ENCODE peak calls at places on chromosomes 11 and 22, in six cellular contexts. One of them, this sample, is unnamed.

GRCh38 chr11:13216019-13217006 is 61.3 kb upstream of the BMAL1 start:
- DNase-seq in HCT116: peak
- DNase-seq in K562: no peak
- DNase-seq in SK-N-SH: no peak
- DNase-seq in H1: no peak
- DNase-seq in HepG2: peak
- DNase-seq in this sample: peak

GRCh38 chr11:76621866-76622265 is 48.7 kb downstream of the LRRC32 start:
- DNase-seq in HCT116: no peak
- DNase-seq in K562: no peak
- DNase-seq in SK-N-SH: no peak
- DNase-seq in H1: no peak
- DNase-seq in HepG2: no peak
- DNase-seq in this sample: no peak

GRCh38 chr22:34866081-34866480 is 199.9 kb upstream of the ISX start:
- DNase-seq in HCT116: no peak
- DNase-seq in K562: no peak
- DNase-seq in SK-N-SH: no peak
- DNase-seq in H1: no peak
- DNase-seq in HepG2: no peak
- DNase-seq in this sample: no peak

GRCh38 chr22:46798366-46799057 is 36.1 kb downstream of the TBC1D22A start:
- DNase-seq in HCT116: peak
- DNase-seq in K562: peak
- DNase-seq in SK-N-SH: peak
- DNase-seq in H1: peak
- DNase-seq in HepG2: peak
- DNase-seq in this sample: peak

GRCh38 chr11:75338516-75339218 is 12.8 kb downstream of the ARRB1 start:
- DNase-seq in HCT116: no peak
- DNase-seq in K562: no peak
- DNase-seq in SK-N-SH: peak
- DNase-seq in H1: no peak
- DNase-seq in HepG2: no peak
- DNase-seq in this sample: peak

GRCh38 chr11:19460718-19461405 is 220.1 kb upstream of the E2F8 start:
- DNase-seq in HCT116: no peak
- DNase-seq in K562: no peak
- DNase-seq in SK-N-SH: peak
- DNase-seq in H1: no peak
- DNase-seq in HepG2: no peak
- DNase-seq in this sample: no peak

GRCh38 chr11:95732930-95733602 is 56.5 kb downstream of the FAM76B start:
- DNase-seq in HCT116: no peak
- DNase-seq in K562: peak
- DNase-seq in SK-N-SH: no peak
- DNase-seq in H1: no peak
- DNase-seq in HepG2: no peak
- DNase-seq in this sample: no peak

GRCh38 chr11:99117603-99118002 is 96.9 kb downstream of the CNTN5 start:
- DNase-seq in HCT116: no peak
- DNase-seq in K562: no peak
- DNase-seq in SK-N-SH: no peak
- DNase-seq in H1: no peak
- DNase-seq in HepG2: no peak
- DNase-seq in this sample: no peak

GRCh38 chr11:44268807-44269080 is 41.2 kb downstream of the ALX4 start:
- DNase-seq in HCT116: no peak
- DNase-seq in K562: no peak
- DNase-seq in SK-N-SH: no peak
- DNase-seq in H1: no peak
- DNase-seq in HepG2: no peak
- DNase-seq in this sample: no peak

GRCh38 chr11:85094795-85095194 is 532.3 kb downstream of the DLG2 start:
- DNase-seq in HCT116: no peak
- DNase-seq in K562: no peak
- DNase-seq in SK-N-SH: no peak
- DNase-seq in H1: no peak
- DNase-seq in HepG2: no peak
- DNase-seq in this sample: no peak

GRCh38 chr11:60334005-60334620 is 7.1 kb downstream of the MS4A6E start:
- DNase-seq in HCT116: peak
- DNase-seq in K562: peak
- DNase-seq in SK-N-SH: peak
- DNase-seq in H1: peak
- DNase-seq in HepG2: peak
- DNase-seq in this sample: peak

GRCh38 chr11:104764718-104765045 is 133.6 kb downstream of the CASP12 start:
- DNase-seq in HCT116: no peak
- DNase-seq in K562: no peak
- DNase-seq in SK-N-SH: no peak
- DNase-seq in H1: no peak
- DNase-seq in HepG2: no peak
- DNase-seq in this sample: peak

GRCh38 chr22:21579474-21579851 is 11.9 kb downstream of the UBE2L3 start:
- DNase-seq in HCT116: no peak
- DNase-seq in K562: peak
- DNase-seq in SK-N-SH: no peak
- DNase-seq in H1: no peak
- DNase-seq in HepG2: no peak
- DNase-seq in this sample: no peak

GRCh38 chr22:29713156-29713715 is 6.6 kb upstream of the CABP7 start:
- DNase-seq in HCT116: no peak
- DNase-seq in K562: no peak
- DNase-seq in SK-N-SH: no peak
- DNase-seq in H1: no peak
- DNase-seq in HepG2: no peak
- DNase-seq in this sample: no peak

GRCh38 chr11:3129181-3129590 is 35.9 kb downstream of the OSBPL5 start:
- DNase-seq in HCT116: no peak
- DNase-seq in K562: no peak
- DNase-seq in SK-N-SH: no peak
- DNase-seq in H1: no peak
- DNase-seq in HepG2: no peak
- DNase-seq in this sample: no peak

GRCh38 chr22:35930933-35931332 is 97.7 kb downstream of the RBFOX2 start:
- DNase-seq in HCT116: peak
- DNase-seq in K562: peak
- DNase-seq in SK-N-SH: peak
- DNase-seq in H1: no peak
- DNase-seq in HepG2: peak
- DNase-seq in this sample: peak

GRCh38 chr11:76229690-76230240 is 23.5 kb upstream of the WNT11 start:
- DNase-seq in HCT116: no peak
- DNase-seq in K562: no peak
- DNase-seq in SK-N-SH: no peak
- DNase-seq in H1: no peak
- DNase-seq in HepG2: no peak
- DNase-seq in this sample: no peak

GRCh38 chr11:100930185-100930778 is 199.3 kb downstream of the PGR start:
- DNase-seq in HCT116: peak
- DNase-seq in K562: peak
- DNase-seq in SK-N-SH: peak
- DNase-seq in H1: no peak
- DNase-seq in HepG2: peak
- DNase-seq in this sample: peak

GRCh38 chr11:44300881-44301855 is 8.8 kb downstream of the ALX4 start:
- DNase-seq in HCT116: no peak
- DNase-seq in K562: no peak
- DNase-seq in SK-N-SH: no peak
- DNase-seq in H1: no peak
- DNase-seq in HepG2: no peak
- DNase-seq in this sample: no peak

GRCh38 chr22:27107824-27108223 is 450.4 kb downstream of the MIAT start:
- DNase-seq in HCT116: peak
- DNase-seq in K562: peak
- DNase-seq in SK-N-SH: peak
- DNase-seq in H1: no peak
- DNase-seq in HepG2: peak
- DNase-seq in this sample: peak

GRCh38 chr11:115317428-115318185 is 186.6 kb downstream of the CADM1 start:
- DNase-seq in HCT116: no peak
- DNase-seq in K562: no peak
- DNase-seq in SK-N-SH: no peak
- DNase-seq in H1: no peak
- DNase-seq in HepG2: no peak
- DNase-seq in this sample: no peak

GRCh38 chr11:12800032-12800671 is 125.9 kb downstream of the TEAD1 start:
- DNase-seq in HCT116: peak
- DNase-seq in K562: peak
- DNase-seq in SK-N-SH: peak
- DNase-seq in H1: no peak
- DNase-seq in HepG2: peak
- DNase-seq in this sample: peak

GRCh38 chr11:109302591-109303334 is 119.2 kb upstream of the C11orf87 start:
- DNase-seq in HCT116: no peak
- DNase-seq in K562: no peak
- DNase-seq in SK-N-SH: no peak
- DNase-seq in H1: no peak
- DNase-seq in HepG2: no peak
- DNase-seq in this sample: no peak

GRCh38 chr11:95505927-95506426 is 275.0 kb upstream of the SESN3 start:
- DNase-seq in HCT116: no peak
- DNase-seq in K562: peak
- DNase-seq in SK-N-SH: no peak
- DNase-seq in H1: no peak
- DNase-seq in HepG2: no peak
- DNase-seq in this sample: no peak

GRCh38 chr11:31958086-31958735 is 132.7 kb upstream of the RCN1 start:
- DNase-seq in HCT116: peak
- DNase-seq in K562: peak
- DNase-seq in SK-N-SH: peak
- DNase-seq in H1: peak
- DNase-seq in HepG2: peak
- DNase-seq in this sample: peak

GRCh38 chr11:34214961-34215805 is 109.8 kb downstream of the NAT10 start:
- DNase-seq in HCT116: peak
- DNase-seq in K562: no peak
- DNase-seq in SK-N-SH: no peak
- DNase-seq in H1: no peak
- DNase-seq in HepG2: no peak
- DNase-seq in this sample: no peak

GRCh38 chr11:27228232-27228631 is 134.8 kb downstream of the CCDC34 start:
- DNase-seq in HCT116: no peak
- DNase-seq in K562: no peak
- DNase-seq in SK-N-SH: no peak
- DNase-seq in H1: no peak
- DNase-seq in HepG2: no peak
- DNase-seq in this sample: no peak

GRCh38 chr22:40363059-40363458 is 7.3 kb upstream of the SGSM3 start:
- DNase-seq in HCT116: no peak
- DNase-seq in K562: no peak
- DNase-seq in SK-N-SH: no peak
- DNase-seq in H1: no peak
- DNase-seq in HepG2: no peak
- DNase-seq in this sample: no peak

GRCh38 chr11:36186340-36186739 is 102.9 kb downstream of the COMMD9 start:
- DNase-seq in HCT116: no peak
- DNase-seq in K562: no peak
- DNase-seq in SK-N-SH: no peak
- DNase-seq in H1: no peak
- DNase-seq in HepG2: no peak
- DNase-seq in this sample: no peak

GRCh38 chr11:130499828-130500227 is 51.4 kb downstream of the ADAMTS15 start:
- DNase-seq in HCT116: no peak
- DNase-seq in K562: no peak
- DNase-seq in SK-N-SH: no peak
- DNase-seq in H1: no peak
- DNase-seq in HepG2: no peak
- DNase-seq in this sample: no peak

DNA sequence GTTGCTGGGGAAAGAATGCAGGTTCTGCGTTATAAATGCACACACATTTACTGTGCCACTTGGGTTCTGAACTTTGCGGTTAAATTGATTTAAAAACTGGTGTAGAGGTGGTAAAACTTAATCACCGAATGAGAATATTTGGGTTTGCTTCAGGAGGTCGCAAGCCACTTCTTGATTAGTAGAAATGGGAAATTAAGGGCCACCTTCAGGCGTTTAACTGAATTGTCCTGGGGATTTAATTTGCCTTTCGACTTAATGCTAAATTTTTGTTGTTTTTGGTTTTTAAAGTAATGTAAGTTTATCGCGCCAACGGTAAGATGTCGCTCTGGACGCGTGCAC is 460 bp upstream of the NCR3LG1 start:
- DNase-seq in HCT116: no peak
- DNase-seq in K562: no peak
- DNase-seq in SK-N-SH: no peak
- DNase-seq in H1: no peak
- DNase-seq in HepG2: no peak
- DNase-seq in this sample: no peak
- H3K9ac ChIP-seq in HCT116: no peak
- H3K9ac ChIP-seq in K562: peak
- H3K9ac ChIP-seq in SK-N-SH: no peak
- H3K9ac ChIP-seq in H1: no peak
- H3K9ac ChIP-seq in HepG2: peak
- H3K9ac ChIP-seq in this sample: peak

GRCh38 chr11:64867748-64868462 is 10.5 kb downstream of the EHD1 start:
- DNase-seq in HCT116: no peak
- DNase-seq in K562: no peak
- DNase-seq in SK-N-SH: no peak
- DNase-seq in H1: no peak
- DNase-seq in HepG2: no peak
- DNase-seq in this sample: no peak

GRCh38 chr11:64870893-64871849 is 7.2 kb downstream of the EHD1 start:
- DNase-seq in HCT116: no peak
- DNase-seq in K562: no peak
- DNase-seq in SK-N-SH: no peak
- DNase-seq in H1: no peak
- DNase-seq in HepG2: no peak
- DNase-seq in this sample: peak

GRCh38 chr11:64868904-64869570 is 9.4 kb downstream of the EHD1 start:
- DNase-seq in HCT116: no peak
- DNase-seq in K562: no peak
- DNase-seq in SK-N-SH: no peak
- DNase-seq in H1: no peak
- DNase-seq in HepG2: no peak
- DNase-seq in this sample: peak

GRCh38 chr11:64869571-64870175 is 8.7 kb downstream of the EHD1 start:
- DNase-seq in HCT116: no peak
- DNase-seq in K562: no peak
- DNase-seq in SK-N-SH: no peak
- DNase-seq in H1: no peak
- DNase-seq in HepG2: peak
- DNase-seq in this sample: no peak

GRCh38 chr11:64870176-64870892 is 8.1 kb downstream of the EHD1 start:
- DNase-seq in HCT116: no peak
- DNase-seq in K562: peak
- DNase-seq in SK-N-SH: no peak
- DNase-seq in H1: no peak
- DNase-seq in HepG2: peak
- DNase-seq in this sample: peak
- TF ChIP-seq POLR2AphosphoS5 in HCT116: no peak
- TF ChIP-seq POLR2AphosphoS5 in K562: peak
- TF ChIP-seq POLR2AphosphoS5 in SK-N-SH: no peak
- TF ChIP-seq POLR2AphosphoS5 in H1: no peak
- TF ChIP-seq POLR2AphosphoS5 in HepG2: no peak
- TF ChIP-seq POLR2AphosphoS5 in this sample: peak

GRCh38 chr22:49872347-49872746 is 18.7 kb downstream of the ZBED4 start:
- DNase-seq in HCT116: no peak
- DNase-seq in K562: peak
- DNase-seq in SK-N-SH: no peak
- DNase-seq in H1: no peak
- DNase-seq in HepG2: no peak
- DNase-seq in this sample: no peak
- H2AFZ ChIP-seq in HCT116: no peak
- H2AFZ ChIP-seq in K562: no peak
- H2AFZ ChIP-seq in SK-N-SH: no peak
- H2AFZ ChIP-seq in H1: no peak
- H2AFZ ChIP-seq in HepG2: no peak
- H2AFZ ChIP-seq in this sample: no peak

GRCh38 chr22:25922141-25922540 is 180.2 kb downstream of the MYO18B start:
- DNase-seq in HCT116: no peak
- DNase-seq in K562: no peak
- DNase-seq in SK-N-SH: no peak
- DNase-seq in H1: no peak
- DNase-seq in HepG2: no peak
- DNase-seq in this sample: no peak
- H3K9ac ChIP-seq in HCT116: no peak
- H3K9ac ChIP-seq in K562: no peak
- H3K9ac ChIP-seq in SK-N-SH: no peak
- H3K9ac ChIP-seq in H1: no peak
- H3K9ac ChIP-seq in HepG2: no peak
- H3K9ac ChIP-seq in this sample: no peak